ENCODE peak calls at places on chromosomes 6 and 20, in ten cellular contexts. Q is heart left ventricle, F is esophagus muscularis mucosa, I is DND-41, D is cardiac fibroblast, V is bronchial epithelial cell, S is A549, W is body of pancreas, U is PC-3, C is adrenal gland. J is an unnamed sample.

GRCh38 chr6:47355496-47355895 is 45.8 kb upstream of the TNFRSF21 start:
- DNase-seq in Q (no peak), S (no peak), U (no peak), V (no peak), C (no peak), W (no peak), F (no peak), D (no peak), I (no peak), J (no peak)

GRCh38 chr20:25191689-25192088 is 3.8 kb upstream of the ENTPD6 start:
- DNase-seq in I (no peak), S (no peak), F (no peak), U (no peak), C (peak), Q (no peak), V (no peak), D (peak), W (no peak), J (no peak)

GRCh38 chr6:144215402-144215931 is 65.2 kb downstream of the STX11 start:
- DNase-seq in C (peak), V (peak), U (peak), F (no peak), Q (no peak), D (peak), I (peak), W (peak), S (peak), J (peak)

GRCh38 chr6:22025468-22026159 is 271.2 kb downstream of the PRL start:
- DNase-seq in S (peak), D (peak), F (peak), W (no peak), V (peak), C (peak), Q (no peak), I (peak), U (peak), J (peak)

GRCh38 chr6:157831424-157832249 is 8.6 kb downstream of the SNX9 start:
- DNase-seq in Q (no peak), V (no peak), C (no peak), U (no peak), W (no peak), F (no peak), D (no peak), S (no peak), I (no peak), J (no peak)

GRCh38 chr6:130697661-130698535 is 129.3 kb upstream of the SMLR1 start:
- DNase-seq in W (peak), V (peak), Q (no peak), F (no peak), D (peak), U (peak), I (peak), C (peak), S (peak), J (peak)

GRCh38 chr6:50902260-50902659 is 83.6 kb downstream of the TFAP2B start:
- DNase-seq in U (no peak), I (no peak), S (no peak), W (no peak), C (no peak), F (no peak), V (no peak), Q (no peak), D (no peak), J (no peak)

GRCh38 chr6:31825553-31825952 is 2.0 kb upstream of the HSPA1B start:
- DNase-seq in W (no peak), I (no peak), U (no peak), D (no peak), V (no peak), C (no peak), F (no peak), Q (no peak), S (no peak), J (no peak)

GRCh38 chr6:14165091-14165490 is 47.5 kb downstream of the CD83 start:
- DNase-seq in I (no peak), Q (no peak), F (no peak), S (no peak), W (no peak), C (no peak), U (peak), V (peak), D (peak), J (no peak)

GRCh38 chr6:69813508-69813907 is 16.7 kb upstream of the LMBRD1 start:
- DNase-seq in W (no peak), Q (no peak), U (no peak), C (no peak), F (no peak), I (no peak), V (peak), S (no peak), D (no peak), J (peak)

GRCh38 chr6:111591370-111591900 is 14.2 kb downstream of the TRAF3IP2 start:
- DNase-seq in S (peak), I (no peak), D (peak), V (peak), C (peak), Q (peak), U (peak), W (peak), F (peak), J (no peak)

GRCh38 chr20:17859002-17859615 is 109.5 kb downstream of the SNX5 start:
- DNase-seq in U (no peak), D (no peak), C (no peak), W (no peak), I (no peak), Q (no peak), S (no peak), V (no peak), F (no peak), J (peak)

GRCh38 chr6:36607782-36608386 is 13.7 kb downstream of the SRSF3 start:
- DNase-seq in F (no peak), S (no peak), Q (no peak), C (no peak), V (peak), U (no peak), I (no peak), D (no peak), W (peak), J (no peak)

GRCh38 chr6:91097316-91097878 is 510.5 kb upstream of the MAP3K7 start:
- DNase-seq in V (no peak), F (no peak), C (no peak), D (peak), W (no peak), S (no peak), U (no peak), Q (peak), I (no peak), J (no peak)

GRCh38 chr6:74785236-74785635 is 420.6 kb downstream of the COL12A1 start:
- DNase-seq in F (no peak), S (no peak), C (no peak), I (no peak), U (no peak), Q (no peak), D (peak), W (no peak), V (peak), J (no peak)

GRCh38 chr20:34343458-34344255 is 19.4 kb upstream of the ITCH start:
- DNase-seq in U (no peak), F (no peak), Q (no peak), S (no peak), W (no peak), D (no peak), C (no peak), I (no peak), V (no peak), J (no peak)

GRCh38 chr20:34333786-34334185 is 29.3 kb upstream of the ITCH start:
- DNase-seq in I (no peak), U (no peak), S (no peak), D (no peak), C (no peak), Q (no peak), V (no peak), F (no peak), W (no peak), J (no peak)

GRCh38 chr20:34334654-34335407 is 28.2 kb upstream of the ITCH start:
- DNase-seq in V (peak), S (no peak), D (no peak), C (no peak), U (peak), I (no peak), W (no peak), F (no peak), Q (no peak), J (no peak)

GRCh38 chr20:34337544-34337943 is 25.5 kb upstream of the ITCH start:
- DNase-seq in U (no peak), C (no peak), I (no peak), W (no peak), F (no peak), S (no peak), Q (no peak), D (no peak), V (no peak), J (no peak)

DNA sequence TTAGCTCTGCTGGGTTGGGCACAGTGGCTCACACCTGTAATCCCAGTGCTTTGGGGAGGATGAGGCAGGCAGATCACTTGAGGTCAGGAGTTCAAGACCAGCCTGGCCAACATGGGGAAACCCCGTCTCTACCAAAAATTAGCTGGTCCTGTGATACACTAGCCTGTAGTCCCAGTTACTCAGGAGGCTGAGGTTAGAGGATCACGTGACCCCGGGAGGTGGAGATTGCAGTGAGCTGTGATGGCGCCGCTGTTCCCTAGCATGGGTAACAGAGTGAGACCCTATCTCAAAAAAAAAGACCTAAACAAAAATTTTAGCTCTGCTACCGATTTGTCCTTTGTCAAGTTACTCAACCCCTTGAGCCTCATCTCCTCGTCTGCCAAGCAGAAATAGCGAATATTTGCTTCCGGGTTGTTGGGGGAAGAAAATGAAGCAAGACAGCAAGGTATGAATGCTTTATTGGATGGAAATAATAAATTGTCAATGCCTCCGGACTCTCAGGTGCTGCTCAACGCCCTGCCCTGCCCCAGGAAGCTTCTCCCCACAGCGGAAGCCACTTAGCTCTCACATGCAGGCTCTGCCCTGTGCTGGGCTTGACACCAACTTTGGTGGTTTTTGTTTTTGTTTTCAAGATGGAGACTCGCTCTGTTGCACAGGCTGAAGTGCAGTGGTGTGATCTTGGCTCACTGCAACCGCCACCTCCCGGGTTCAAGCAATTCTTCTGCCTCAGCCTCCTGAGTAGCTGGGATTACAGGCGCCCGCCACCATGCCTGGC is 24.9 kb upstream of the ITCH start:
- DNase-seq in S (no peak), I (no peak), Q (no peak), C (no peak), F (no peak), V (no peak), D (no peak), W (no peak), U (no peak), J (peak)
- TF ChIP-seq CTCF in S (no peak), I (no peak), Q (no peak), C (no peak), F (no peak), V (no peak), D (no peak), W (no peak), U (no peak), J (no peak)

DNA sequence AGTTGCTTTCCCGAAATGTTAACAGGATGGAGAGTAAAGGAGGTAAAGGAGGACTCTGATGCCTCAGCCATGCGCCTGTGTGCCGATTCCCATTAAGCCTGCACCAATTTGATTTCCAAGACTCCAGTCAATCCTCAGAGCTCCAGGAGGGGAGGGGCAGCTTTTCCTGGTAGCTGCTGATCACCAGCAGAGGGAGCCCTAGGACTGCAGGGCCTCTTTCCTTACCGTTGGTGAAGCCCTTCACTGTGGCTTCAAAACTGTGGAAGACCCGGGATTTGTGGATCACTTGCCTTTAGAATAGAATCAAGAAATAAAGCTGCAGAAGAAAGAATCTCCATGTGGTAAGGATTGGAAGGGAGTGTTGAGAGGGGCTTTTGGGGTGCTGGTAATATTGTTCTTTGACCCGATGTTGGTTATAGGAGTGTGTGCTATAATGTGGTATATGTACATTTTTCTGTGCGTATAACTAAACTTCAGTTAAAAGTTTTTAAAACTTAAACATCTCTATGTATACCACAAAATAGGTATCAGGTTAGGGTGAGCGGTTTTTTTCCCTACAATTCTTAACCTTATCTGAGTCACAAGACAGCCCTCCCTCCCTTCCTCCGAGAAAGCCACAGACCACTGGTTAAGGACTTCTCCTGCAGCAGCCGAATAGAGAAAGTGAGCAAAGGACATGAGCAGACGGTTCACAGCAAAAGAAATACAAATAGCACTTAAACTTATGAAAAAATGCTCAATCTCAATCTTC is 6.9 kb upstream of the OSER1 start:
- DNase-seq in S (peak), V (peak), I (peak), W (peak), F (no peak), Q (peak), D (peak), C (peak), U (peak), J (peak)
- H3K4me3 ChIP-seq in S (no peak), V (no peak), I (peak), W (no peak), F (no peak), Q (peak), D (no peak), C (no peak), U (no peak), J (no peak)

GRCh38 chr6:408148-408547 is 16.6 kb downstream of the IRF4 start:
- DNase-seq in W (no peak), I (no peak), Q (no peak), S (no peak), U (no peak), C (no peak), V (no peak), D (no peak), F (no peak), J (peak)

GRCh38 chr6:410555-411395 is 19.2 kb downstream of the IRF4 start:
- DNase-seq in I (no peak), S (no peak), Q (no peak), V (no peak), W (no peak), D (no peak), C (no peak), F (no peak), U (no peak), J (peak)

GRCh38 chr6:411402-412145 is 20.0 kb downstream of the IRF4 start:
- DNase-seq in U (peak), W (no peak), I (no peak), F (no peak), S (no peak), V (peak), C (no peak), Q (no peak), D (no peak), J (peak)

GRCh38 chr6:409370-409972 is 17.9 kb downstream of the IRF4 start:
- DNase-seq in Q (no peak), C (no peak), W (no peak), V (no peak), D (no peak), S (no peak), I (no peak), U (no peak), F (no peak), J (peak)

GRCh38 chr6:408599-409102 is 17.1 kb downstream of the IRF4 start:
- DNase-seq in I (no peak), F (no peak), U (peak), D (peak), V (peak), W (peak), S (peak), C (peak), Q (no peak), J (peak)
- TF ChIP-seq CTCF in I (peak), F (peak), U (peak), D (peak), V (peak), W (peak), S (peak), C (peak), Q (peak), J (no peak)

GRCh38 chr6:28586273-28586672 is 60.6 kb downstream of the GPX5 start:
- DNase-seq in F (no peak), D (no peak), W (no peak), I (no peak), S (no peak), C (no peak), Q (no peak), U (peak), V (peak), J (no peak)
- H3K4me3 ChIP-seq in F (no peak), D (no peak), W (peak), I (no peak), S (peak), C (no peak), Q (peak), U (peak), V (peak), J (peak)

GRCh38 chr6:49325901-49326300 is 137.2 kb downstream of the MMUT start:
- DNase-seq in V (peak), I (no peak), S (no peak), F (no peak), D (peak), U (no peak), W (no peak), Q (no peak), C (no peak), J (no peak)
- TF ChIP-seq CTCF in V (no peak), I (no peak), S (no peak), F (no peak), D (no peak), U (no peak), W (no peak), Q (no peak), C (no peak), J (no peak)

DNA sequence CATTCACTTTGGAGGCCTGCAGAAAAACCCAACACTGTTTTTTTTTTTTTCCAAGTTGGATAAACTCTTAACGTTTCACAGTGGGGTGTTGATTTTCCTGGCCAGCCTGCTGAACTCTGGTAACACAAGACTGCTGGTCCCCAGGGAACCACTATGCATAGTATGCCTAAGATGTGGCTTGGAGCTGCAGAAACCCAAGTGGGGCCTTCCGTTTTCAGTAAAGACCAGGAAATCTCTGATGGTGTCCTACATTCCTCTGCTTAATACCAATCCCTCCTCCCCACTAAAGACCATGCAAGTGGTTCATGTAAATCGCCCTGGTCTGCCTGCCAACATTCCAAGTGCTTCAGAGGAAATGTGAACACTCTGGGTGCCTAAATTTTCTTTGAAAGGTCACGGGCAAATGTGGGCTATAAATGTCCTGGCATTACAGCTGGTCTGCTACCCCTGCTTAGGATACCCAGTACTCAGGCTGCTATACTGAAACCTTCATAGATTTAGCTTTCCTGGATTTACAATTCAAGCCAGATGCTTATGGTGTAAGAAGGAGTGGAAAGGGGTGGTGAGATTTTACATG is 615.4 kb downstream of the MAFB start:
- DNase-seq in D (no peak), C (no peak), I (no peak), U (no peak), F (no peak), Q (no peak), W (no peak), S (no peak), V (no peak), J (no peak)
- H3K4me3 ChIP-seq in D (no peak), C (no peak), I (no peak), U (no peak), F (no peak), Q (no peak), W (no peak), S (no peak), V (no peak), J (no peak)